ENCODE peak calls at places on chromosomes 3 and 15, in seven cellular contexts. Z, T, J, I, C, R and E are unnamed samples.

GRCh38 chr15:36688310-36689102 is 109.1 kb downstream of the CDIN1 start:
- DNase-seq in C (no peak), Z (no peak), T (no peak), J (no peak), R (peak), I (no peak), E (no peak)

GRCh38 chr3:194582196-194582905 is 50.9 kb downstream of the TMEM44 start:
- DNase-seq in Z (peak), I (no peak), J (no peak), R (no peak), T (no peak), C (no peak), E (no peak)

GRCh38 chr3:156161172-156161571 is 40.8 kb downstream of the KCNAB1 start:
- DNase-seq in J (no peak), T (no peak), Z (no peak), R (peak), I (no peak), C (no peak), E (no peak)

GRCh38 chr3:112314618-112315017 is 18.3 kb upstream of the CD200 start:
- DNase-seq in Z (no peak), T (no peak), I (no peak), J (no peak), R (no peak), C (no peak), E (no peak)

GRCh38 chr3:128285042-128285924 is 132.0 kb downstream of the EEFSEC start:
- DNase-seq in Z (peak), I (peak), J (no peak), C (no peak), R (no peak), T (no peak), E (no peak)

GRCh38 chr3:188262913-188263683 is 109.1 kb downstream of the LPP start:
- DNase-seq in J (no peak), R (peak), Z (no peak), C (no peak), I (peak), T (no peak), E (no peak)

GRCh38 chr15:62390793-62391543 is 225.9 kb upstream of the C2CD4B start:
- DNase-seq in I (peak), J (peak), R (peak), Z (peak), C (no peak), T (peak), E (peak)

GRCh38 chr15:45784656-45785055 is 149.8 kb downstream of the SQOR start:
- DNase-seq in R (no peak), C (no peak), J (no peak), T (no peak), I (no peak), Z (no peak), E (no peak)

GRCh38 chr3:151923901-151924300 is 50.5 kb downstream of the SUCNR1 start:
- DNase-seq in Z (no peak), C (no peak), J (no peak), T (no peak), I (no peak), R (peak), E (no peak)

GRCh38 chr3:156433910-156434309 is 121.0 kb downstream of the SSR3 start:
- DNase-seq in Z (no peak), T (no peak), R (peak), I (no peak), C (no peak), J (no peak), E (no peak)

GRCh38 chr3:88059380-88060160 is 515 bp downstream of the ZNF654 start:
- DNase-seq in R (peak), T (peak), I (peak), C (no peak), J (peak), Z (peak), E (no peak)

GRCh38 chr3:50161320-50161719 is 6.2 kb downstream of the SEMA3F start:
- DNase-seq in R (no peak), T (no peak), I (no peak), J (no peak), C (no peak), Z (no peak), E (no peak)

GRCh38 chr15:92003515-92004067 is 150.1 kb downstream of the SLCO3A1 start:
- DNase-seq in Z (no peak), T (no peak), R (no peak), C (no peak), I (no peak), J (no peak), E (no peak)

GRCh38 chr3:107942244-107942643 is 148.6 kb downstream of the CD47 start:
- DNase-seq in C (no peak), Z (no peak), J (no peak), R (no peak), T (no peak), I (no peak), E (no peak)

GRCh38 chr3:139016430-139017048 is 4.2 kb downstream of the PRR23B start:
- DNase-seq in R (no peak), J (no peak), I (no peak), C (no peak), T (no peak), Z (no peak), E (no peak)

GRCh38 chr3:21273256-21273999 is 477.6 kb downstream of the ZNF385D start:
- DNase-seq in R (peak), J (no peak), I (no peak), Z (no peak), C (peak), T (no peak), E (no peak)

GRCh38 chr3:62622553-62623174 is 249.3 kb upstream of the FEZF2 start:
- DNase-seq in T (no peak), I (no peak), R (peak), Z (no peak), C (no peak), J (no peak), E (peak)

GRCh38 chr15:78682013-78682651 is 41.1 kb upstream of the CHRNB4 start:
- DNase-seq in C (no peak), T (no peak), Z (no peak), I (peak), R (no peak), J (no peak), E (no peak)

DNA sequence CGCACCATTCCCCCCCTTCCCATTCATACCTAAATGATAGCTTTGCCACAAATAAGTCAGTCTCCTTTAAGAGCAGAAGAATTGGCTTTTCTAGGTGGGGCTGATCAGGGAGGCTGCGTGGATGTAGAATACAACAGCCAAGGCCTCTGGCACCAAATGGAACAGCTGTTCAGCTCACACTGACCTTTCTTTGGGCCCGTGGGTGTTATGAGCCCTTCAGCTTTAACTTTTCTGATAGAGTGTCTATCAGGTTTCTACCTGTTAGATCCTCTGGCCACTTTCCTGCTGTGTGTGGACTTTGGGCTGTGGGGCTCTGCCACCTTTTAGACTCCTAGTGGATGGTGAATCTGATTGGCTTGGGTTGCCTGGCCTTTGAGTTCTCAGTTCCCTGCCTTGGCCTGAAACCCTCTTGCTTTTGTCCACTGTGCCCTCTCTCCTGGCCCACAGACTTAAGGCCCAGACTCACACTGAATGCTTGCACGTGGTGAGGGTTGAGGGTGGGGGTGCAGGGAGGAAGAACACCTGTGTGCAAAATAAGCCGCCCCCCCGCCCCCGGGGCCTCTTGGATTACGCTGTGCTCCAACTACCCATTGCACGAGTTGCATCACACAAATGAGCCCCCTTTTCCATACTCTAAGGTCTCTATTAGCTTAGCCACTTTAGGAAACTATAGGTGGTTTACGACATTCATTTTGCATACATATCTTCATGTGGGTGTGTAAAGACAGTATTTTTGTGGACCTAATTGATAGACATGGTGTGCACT is 1.3 kb upstream of the RFX7 start:
- DNase-seq in C (no peak), Z (peak), T (no peak), I (no peak), J (peak), R (no peak), E (peak)
- H3K4me3 ChIP-seq in C (peak), Z (peak), T (peak), I (peak), J (peak), R (peak), E (peak)

GRCh38 chr3:178968996-178969700 is 102.5 kb downstream of the ZMAT3 start:
- DNase-seq in Z (no peak), J (no peak), T (no peak), R (no peak), I (no peak), C (no peak), E (no peak)
- H3K4me3 ChIP-seq in Z (no peak), J (no peak), T (no peak), R (no peak), I (no peak), C (no peak), E (no peak)

GRCh38 chr3:69122398-69122797 is at the start of gene LMOD3:
- DNase-seq in R (no peak), I (no peak), C (no peak), Z (no peak), T (no peak), J (no peak), E (no peak)
- H3K4me3 ChIP-seq in R (no peak), I (peak), C (no peak), Z (no peak), T (no peak), J (no peak), E (no peak)

DNA sequence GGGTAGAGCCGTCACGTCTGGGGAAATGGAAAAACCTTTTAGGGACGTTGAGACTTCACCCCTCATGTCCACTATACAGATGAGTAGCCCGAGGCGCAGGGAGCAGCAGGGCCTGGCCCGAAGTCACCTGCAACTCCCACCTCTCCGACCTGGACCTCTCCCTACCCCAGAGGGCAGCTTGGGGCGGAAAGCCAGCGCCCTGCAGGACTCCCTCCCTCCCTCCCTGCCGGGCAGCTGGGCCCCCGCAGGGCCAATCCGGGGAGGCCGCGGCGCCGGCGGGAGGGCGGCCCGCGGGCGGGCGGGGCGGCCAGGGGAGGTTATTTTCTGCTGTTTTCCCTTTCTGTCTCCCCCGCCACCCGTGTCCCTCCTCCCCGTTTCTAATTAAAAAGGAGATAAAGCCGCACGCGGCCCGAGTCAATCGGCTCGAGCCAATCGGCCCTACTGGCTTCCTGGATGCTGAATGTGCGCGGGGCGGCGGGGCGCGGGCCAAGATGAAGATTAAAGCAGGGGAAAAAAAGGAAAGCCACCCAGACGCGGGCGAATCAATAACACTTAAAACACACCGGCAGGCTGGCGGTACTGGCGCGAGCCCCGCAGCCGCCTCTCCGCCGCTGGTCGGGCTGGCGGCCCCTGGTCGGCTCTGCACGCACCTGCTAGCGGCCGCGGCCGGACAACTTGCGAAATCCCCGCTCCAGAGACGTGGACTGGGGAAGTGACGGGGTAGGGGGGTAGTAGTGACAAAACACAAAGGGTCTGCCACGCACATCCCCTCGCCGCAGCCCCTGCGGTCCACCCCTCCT is 1.8 kb downstream of the WNT7A start:
- DNase-seq in T (no peak), J (no peak), C (no peak), I (peak), Z (peak), R (no peak), E (no peak)
- H3K4me3 ChIP-seq in T (no peak), J (no peak), C (no peak), I (peak), Z (peak), R (no peak), E (no peak)

GRCh38 chr3:137105277-137105977 is 147.6 kb downstream of the IL20RB start:
- DNase-seq in Z (peak), C (no peak), J (no peak), I (no peak), T (no peak), R (peak), E (peak)
- H3K4me3 ChIP-seq in Z (peak), C (no peak), J (no peak), I (no peak), T (no peak), R (no peak), E (no peak)

DNA sequence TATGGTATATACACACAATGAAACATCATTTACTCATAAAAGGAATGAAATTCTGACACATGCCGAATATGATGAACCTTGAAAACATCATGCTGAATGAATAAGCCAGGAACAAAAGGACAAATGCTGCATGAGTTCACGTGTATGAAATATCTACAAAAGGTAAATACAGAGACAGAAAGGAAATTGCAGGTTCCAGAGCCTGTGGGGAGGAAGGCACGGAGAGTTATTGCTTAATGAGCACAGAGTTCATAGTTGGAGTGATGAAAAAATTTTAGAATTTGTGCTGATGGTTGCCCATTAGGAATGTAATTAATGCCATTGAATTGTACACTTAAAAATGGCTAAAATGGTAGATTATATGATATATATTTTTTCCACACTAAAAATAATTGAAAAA is 49.5 kb downstream of the OCA2 start:
- DNase-seq in T (no peak), I (no peak), Z (no peak), C (no peak), R (no peak), J (no peak), E (no peak)
- H3K4me3 ChIP-seq in T (no peak), I (no peak), Z (no peak), C (no peak), R (no peak), J (no peak), E (no peak)

DNA sequence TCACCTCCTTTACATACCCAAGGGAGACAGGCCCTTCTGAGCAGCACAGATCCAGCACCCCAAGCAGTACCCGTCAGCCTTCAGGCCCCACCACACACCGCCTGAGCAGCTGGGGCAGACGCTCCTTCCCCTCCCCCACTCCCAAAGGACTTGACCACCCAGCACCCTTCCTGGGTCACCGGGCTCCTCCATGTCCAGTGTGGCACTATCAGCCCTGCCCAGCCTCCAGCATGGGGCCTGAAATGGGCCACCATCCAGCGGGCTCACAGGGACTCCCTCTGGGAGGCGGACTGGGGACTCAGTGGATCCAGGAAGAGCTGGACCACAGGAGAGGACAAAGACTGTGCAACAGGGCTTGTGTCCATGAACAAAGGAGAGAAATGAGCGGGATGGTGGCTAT is 50.1 kb downstream of the KLF15 start:
- DNase-seq in Z (no peak), T (no peak), C (no peak), I (no peak), J (no peak), R (no peak), E (no peak)
- H3K4me3 ChIP-seq in Z (no peak), T (no peak), C (no peak), I (no peak), J (no peak), R (no peak), E (no peak)